ENCODE peak calls at places on chromosome 7, in eight cellular contexts. G is HCT116; A is activated CD4-positive, alpha-beta T cell treated with anti-CD3 and anti-CD28 coated beads for 24 hours; Y is ureter; S is NCI-H2107; X is ACHN; F is posterior cingulate gyrus; H is activated T-cell treated with anti-CD3 and anti-CD28 coated beads for 1 hour. N is an unnamed sample.

GRCh38 chr7:27167916-27168264 is 2.6 kb upstream of the HOXA9 start:
- DNase-seq in A (no peak), G (no peak), Y (no peak), H (no peak), F (no peak), X (peak), S (no peak), N (no peak)

GRCh38 chr7:2037301-2037804 is 195.4 kb downstream of the MAD1L1 start:
- DNase-seq in S (no peak), X (no peak), Y (no peak), F (no peak), A (no peak), G (no peak), H (no peak), N (no peak)

GRCh38 chr7:139109188-139109982 is at the start of gene ZC3HAV1:
- DNase-seq in F (peak), X (peak), G (peak), Y (peak), S (peak), A (peak), H (peak), N (peak)

GRCh38 chr7:13898957-13899670 is 90.4 kb downstream of the ETV1 start:
- DNase-seq in F (no peak), G (no peak), X (no peak), S (no peak), A (no peak), H (no peak), Y (no peak), N (no peak)

GRCh38 chr7:34339061-34339526 is 318.9 kb upstream of the NPSR1 start:
- DNase-seq in Y (no peak), H (no peak), G (peak), X (no peak), A (no peak), F (no peak), S (no peak), N (no peak)

GRCh38 chr7:133115596-133115995 is 33.7 kb upstream of the CHCHD3 start:
- DNase-seq in H (no peak), F (no peak), S (no peak), Y (no peak), G (no peak), X (no peak), A (no peak), N (no peak)

GRCh38 chr7:50711271-50712175 is 71.2 kb downstream of the GRB10 start:
- DNase-seq in G (no peak), A (no peak), Y (no peak), X (no peak), H (no peak), F (no peak), S (no peak), N (no peak)

GRCh38 chr7:13850185-13850752 is 139.2 kb downstream of the ETV1 start:
- DNase-seq in X (peak), S (peak), A (no peak), F (no peak), H (peak), Y (no peak), G (peak), N (no peak)

GRCh38 chr7:139718859-139719258 is 58.9 kb downstream of the HIPK2 start:
- DNase-seq in H (no peak), F (no peak), Y (no peak), X (no peak), G (no peak), S (no peak), A (no peak), N (no peak)

GRCh38 chr7:150931199-150931869 is 46.8 kb downstream of the KCNH2 start:
- DNase-seq in A (no peak), H (peak), Y (peak), X (no peak), F (no peak), S (no peak), G (no peak), N (no peak)

GRCh38 chr7:111137296-111138195 is 46.6 kb downstream of the LRRN3 start:
- DNase-seq in F (no peak), A (peak), G (no peak), Y (no peak), S (no peak), H (no peak), X (no peak), N (no peak)

GRCh38 chr7:132568962-132569361 is 7.3 kb downstream of the PLXNA4 start:
- DNase-seq in A (no peak), F (no peak), H (no peak), S (no peak), X (no peak), G (no peak), Y (no peak), N (no peak)

GRCh38 chr7:44761207-44762161 is 12.8 kb downstream of the ZMIZ2 start:
- DNase-seq in H (no peak), Y (peak), F (no peak), S (no peak), A (no peak), X (no peak), G (peak), N (no peak)

GRCh38 chr7:1650363-1651030 is 19.6 kb upstream of the ELFN1 start:
- DNase-seq in G (no peak), Y (no peak), X (no peak), F (no peak), A (no peak), H (no peak), S (no peak), N (no peak)

GRCh38 chr7:27793780-27794179 is 53.8 kb downstream of the TAX1BP1 start:
- DNase-seq in A (no peak), H (no peak), G (no peak), X (no peak), Y (no peak), S (no peak), F (no peak), N (no peak)

GRCh38 chr7:157507987-157508386 is 171.2 kb downstream of the DNAJB6 start:
- DNase-seq in F (no peak), A (no peak), X (no peak), S (no peak), G (no peak), H (no peak), Y (peak), N (no peak)

GRCh38 chr7:104926905-104927454 is 87.0 kb upstream of the KMT2E start:
- DNase-seq in G (no peak), S (no peak), A (no peak), X (no peak), F (no peak), H (no peak), Y (no peak), N (peak)

GRCh38 chr7:32500922-32501341 is 5.6 kb downstream of the AVL9 start:
- DNase-seq in Y (no peak), A (no peak), S (no peak), G (no peak), X (peak), H (no peak), F (no peak), N (no peak)

GRCh38 chr7:32147909-32148308 is 77.7 kb upstream of the PDE1C start:
- DNase-seq in A (no peak), S (no peak), F (no peak), H (no peak), G (no peak), X (no peak), Y (no peak), N (no peak)

GRCh38 chr7:193538-194256 is 1.3 kb downstream of the FAM20C start:
- DNase-seq in G (no peak), S (no peak), A (no peak), X (peak), F (peak), Y (no peak), H (no peak), N (no peak)

GRCh38 chr7:55481126-55481525 is 91.2 kb downstream of the VOPP1 start:
- DNase-seq in A (no peak), X (no peak), Y (no peak), H (no peak), F (no peak), S (no peak), G (no peak), N (no peak)

GRCh38 chr7:40482794-40483374 is 348.1 kb downstream of the SUGCT start:
- DNase-seq in Y (no peak), A (no peak), G (no peak), S (no peak), H (no peak), X (no peak), F (no peak), N (no peak)

GRCh38 chr7:156616269-156617202 is 24.0 kb upstream of the RNF32 start:
- DNase-seq in H (no peak), Y (no peak), A (no peak), F (no peak), X (no peak), S (no peak), G (no peak), N (no peak)

GRCh38 chr7:39811161-39811614 is 138.9 kb upstream of the CDK13 start:
- DNase-seq in G (no peak), H (no peak), Y (no peak), S (no peak), A (no peak), F (no peak), X (no peak), N (no peak)